ENCODE peak calls at places on chromosomes 1 and 21, in eight cellular contexts. B, R, Q, F, T, V, D and H are unnamed samples.

GRCh38 chr1:162882248-162882666 is 21.3 kb upstream of the CCDC190 start:
- DNase-seq in F (no peak), R (no peak), B (no peak), Q (no peak), T (no peak), V (no peak), D (no peak), H (no peak)

GRCh38 chr1:1349256-1350012 is at the start of gene DVL1:
- DNase-seq in Q (peak; percentile 43), D (peak; percentile 62), B (peak; percentile 64), T (peak; percentile 82), F (peak; percentile 86), R (peak; percentile 81), V (peak; percentile 80), H (peak; percentile 89)

GRCh38 chr1:211715976-211716375 is 40.6 kb upstream of the NEK2 start:
- DNase-seq in Q (no peak), B (no peak), F (no peak), R (no peak), T (no peak), V (no peak), D (no peak), H (no peak)

GRCh38 chr1:40530735-40531380 is 579 bp upstream of the ZNF684 start:
- DNase-seq in F (no peak), Q (no peak), V (no peak), R (no peak), B (no peak), D (peak; percentile 27), T (no peak), H (peak; percentile 36)

GRCh38 chr1:110057963-110058518 is 12.4 kb downstream of the ALX3 start:
- DNase-seq in D (no peak), V (no peak), F (no peak), R (no peak), T (peak; percentile 65), B (no peak), Q (no peak), H (peak; percentile 65)

GRCh38 chr1:37415611-37416244 is 58.7 kb upstream of the ZC3H12A start:
- DNase-seq in V (no peak), T (no peak), Q (no peak), F (no peak), D (no peak), B (no peak), R (no peak), H (no peak)

GRCh38 chr21:46639489-46640386 is 4.3 kb downstream of the PRMT2 start:
- DNase-seq in Q (no peak), B (no peak), D (peak; percentile 10), F (no peak), R (no peak), V (peak; percentile 11), T (no peak), H (no peak)

GRCh38 chr1:160779662-160780397 is 16.1 kb upstream of the LY9 start:
- DNase-seq in V (peak; percentile 82), F (peak; percentile 27), B (no peak), D (no peak), R (no peak), Q (no peak), T (no peak), H (peak; percentile 69)

GRCh38 chr1:218366322-218367052 is 21.4 kb downstream of the TGFB2 start:
- DNase-seq in T (no peak), D (peak; percentile 44), B (no peak), V (no peak), Q (no peak), F (no peak), R (no peak), H (no peak)

GRCh38 chr1:226708967-226709396 is 30.1 kb downstream of the ITPKB start:
- DNase-seq in R (no peak), F (no peak), V (no peak), Q (no peak), B (no peak), T (no peak), D (no peak), H (no peak)

GRCh38 chr1:212219679-212220463 is 65.3 kb upstream of the PPP2R5A start:
- DNase-seq in R (peak; percentile 70), F (peak; percentile 60), B (no peak), Q (no peak), D (peak; percentile 84), T (no peak), V (no peak), H (no peak)

GRCh38 chr1:25772692-25773245 is 27.2 kb upstream of the SELENON start:
- DNase-seq in Q (no peak), B (no peak), V (no peak), T (no peak), D (no peak), R (no peak), F (no peak), H (no peak)

GRCh38 chr1:17866451-17867029 is 111.4 kb downstream of the ACTL8 start:
- DNase-seq in Q (no peak), D (peak; percentile 92), B (no peak), V (no peak), F (peak; percentile 39), R (no peak), T (no peak), H (no peak)

GRCh38 chr1:246931549-246932365 is at the start of gene AHCTF1:
- DNase-seq in R (peak; percentile 99), D (peak; percentile 95), T (peak; percentile 98), Q (peak; percentile 95), F (peak; percentile 99), V (peak; percentile 97), B (peak; percentile 96), H (peak; percentile 95)

GRCh38 chr1:31102501-31102950 is 37.0 kb upstream of the PUM1 start:
- DNase-seq in V (no peak), B (peak; percentile 19), D (peak; percentile 65), R (no peak), F (peak; percentile 51), Q (peak; percentile 53), T (no peak), H (no peak)

GRCh38 chr1:51792864-51793263 is 85.7 kb downstream of the NRDC start:
- DNase-seq in R (no peak), B (no peak), V (no peak), T (no peak), D (peak; percentile 65), F (peak; percentile 26), Q (no peak), H (no peak)

GRCh38 chr1:44660176-44660575 is 14.1 kb downstream of the TMEM53 start:
- DNase-seq in D (no peak), T (no peak), V (no peak), B (peak; percentile 87), F (no peak), Q (no peak), R (no peak), H (no peak)

GRCh38 chr1:94011709-94012590 is 102.7 kb upstream of the GCLM start:
- DNase-seq in V (no peak), R (no peak), T (no peak), F (peak; percentile 63), D (peak; percentile 58), B (no peak), Q (no peak), H (no peak)

GRCh38 chr21:16193758-16194606 is 464.2 kb downstream of the USP25 start:
- DNase-seq in V (peak; percentile 6), R (peak; percentile 71), F (peak; percentile 65), D (peak; percentile 93), Q (peak; percentile 70), T (peak; percentile 71), B (peak; percentile 58), H (no peak)
- H3K27ac ChIP-seq in V (no peak overlapping the region), R (peak overlapping the region; percentile 95), F (peak overlapping the region; percentile 90), D (peak overlapping the region; percentile 73), Q (peak overlapping the region; percentile 73), T (peak overlapping the region; percentile 73), B (peak overlapping the region; percentile 82), H (no peak overlapping the region)

DNA sequence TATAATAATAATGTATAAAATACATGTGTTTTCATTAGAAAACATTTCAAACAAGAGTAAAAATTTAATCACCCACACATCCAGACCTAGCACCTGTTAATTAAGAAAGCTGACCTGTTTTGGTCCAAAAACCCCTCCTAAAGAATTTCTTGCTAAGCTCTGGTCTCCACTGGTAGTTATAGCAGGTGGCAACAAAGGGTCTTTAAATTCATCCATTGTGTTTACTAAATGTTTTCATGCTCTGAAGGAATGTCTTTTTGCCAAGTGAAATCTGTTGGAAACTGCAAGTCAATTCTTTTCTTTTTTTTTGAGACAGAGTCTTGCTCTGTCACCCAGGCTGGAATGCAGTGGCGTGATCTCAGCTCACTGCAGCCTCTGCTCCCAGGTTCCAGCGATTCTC is 141.1 kb downstream of the ESRRG start:
- DNase-seq in D (no peak), B (no peak), F (no peak), R (no peak), Q (no peak), T (no peak), V (no peak), H (no peak)
- H3K27ac ChIP-seq in D (no peak overlapping the region), B (no peak overlapping the region), F (no peak overlapping the region), R (no peak overlapping the region), Q (no peak overlapping the region), T (no peak overlapping the region), V (no peak overlapping the region), H (no peak overlapping the region)

GRCh38 chr21:45457161-45457831 is 52.3 kb downstream of the COL18A1 start:
- DNase-seq in R (no peak), V (no peak), Q (no peak), D (no peak), F (no peak), T (peak; percentile 42), B (no peak), H (no peak)

GRCh38 chr21:45454924-45455315 is 50.0 kb downstream of the COL18A1 start:
- DNase-seq in R (no peak), B (peak; percentile 22), V (no peak), D (peak; percentile 41), F (no peak), T (peak; percentile 52), Q (no peak), H (no peak)

GRCh38 chr21:45455321-45456013 is 50.5 kb downstream of the COL18A1 start:
- DNase-seq in D (peak; percentile 55), Q (no peak), V (no peak), T (peak; percentile 77), B (peak; percentile 55), R (no peak), F (no peak), H (no peak)

GRCh38 chr21:45456836-45457160 is 51.8 kb downstream of the COL18A1 start:
- DNase-seq in V (no peak), D (no peak), Q (no peak), T (peak; percentile 45), F (no peak), R (no peak), B (no peak), H (no peak)

GRCh38 chr21:45456014-45456835 is 51.3 kb downstream of the COL18A1 start:
- DNase-seq in Q (no peak), B (peak; percentile 36), D (no peak), F (no peak), R (no peak), T (peak; percentile 59), V (no peak), H (no peak)
- H3K27ac ChIP-seq in Q (peak overlapping the region; percentile 57), B (peak overlapping the region; percentile 50), D (no peak overlapping the region), F (no peak overlapping the region), R (no peak overlapping the region), T (peak overlapping the region; percentile 32), V (no peak overlapping the region), H (no peak overlapping the region)

DNA sequence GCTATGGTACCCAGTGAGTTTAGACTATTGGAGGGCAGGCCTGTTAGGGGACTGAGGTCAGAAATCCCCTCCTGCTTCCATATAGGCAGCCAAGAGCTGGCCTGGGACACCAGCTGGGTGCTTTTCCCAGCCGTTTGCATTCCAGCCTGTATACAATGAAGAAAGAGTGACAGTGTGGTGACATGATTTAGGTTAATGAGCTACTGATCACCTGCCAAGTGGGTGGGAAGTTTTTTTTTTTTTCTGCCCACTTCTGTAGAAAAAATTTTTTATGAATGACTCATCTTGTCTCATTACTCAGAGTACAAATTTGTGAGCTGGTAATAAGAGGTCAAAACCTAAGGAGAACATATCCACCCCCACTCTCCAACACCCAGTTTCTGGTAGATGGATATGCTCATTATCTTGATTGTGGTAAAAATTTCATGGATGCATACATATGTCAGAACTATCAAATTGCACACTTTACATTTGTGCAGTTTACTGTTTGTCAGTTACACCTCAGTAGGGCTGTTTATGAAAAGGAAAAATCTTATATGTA is 16.4 kb upstream of the CGN start:
- DNase-seq in D (peak; percentile 78), F (peak; percentile 66), Q (no peak), R (no peak), V (no peak), T (no peak), B (no peak), H (no peak)
- H3K27ac ChIP-seq in D (no peak overlapping the region), F (peak overlapping the region; percentile 83), Q (peak overlapping the region; percentile 28), R (no peak overlapping the region), V (no peak overlapping the region), T (peak overlapping the region; percentile 43), B (no peak overlapping the region), H (no peak overlapping the region)